ENCODE peak calls at places on chromosomes 13 and 19, in nine cellular contexts. K, C, Q, F, H, Y, G, M and B are unnamed samples.
A peak's percentile ranks its signal among the peaks of the same experiment; 100 is the strongest.

GRCh38 chr19:2616741-2617392 is 85.6 kb downstream of the GNG7 start:
- DNase-seq in H (no peak), C (no peak), K (no peak), Q (peak; percentile 49), Y (no peak), F (no peak), M (no peak), G (peak; percentile 28), B (no peak)

GRCh38 chr19:31110331-31110730 is 238.9 kb downstream of the TSHZ3 start:
- DNase-seq in H (no peak), K (no peak), C (no peak), Q (no peak), G (no peak), F (no peak), Y (peak; percentile 68), M (no peak), B (no peak)

GRCh38 chr13:35140321-35140720 is 198.3 kb downstream of the NBEA start:
- DNase-seq in M (no peak), G (no peak), Q (no peak), Y (peak; percentile 62), K (no peak), F (no peak), H (no peak), C (no peak), B (no peak)

GRCh38 chr19:14550201-14550754 is 20.9 kb downstream of the TECR start:
- DNase-seq in F (no peak), G (no peak), Q (no peak), K (no peak), C (peak; percentile 88), M (no peak), H (no peak), Y (peak; percentile 35), B (peak; percentile 53)

GRCh38 chr13:23344923-23345322 is 88.6 kb downstream of the SACS start:
- DNase-seq in K (no peak), Y (no peak), G (no peak), H (no peak), Q (no peak), F (no peak), M (no peak), C (no peak), B (no peak)

GRCh38 chr19:10395003-10395402 is 8.3 kb downstream of the CDC37 start:
- DNase-seq in H (no peak), G (no peak), M (peak; percentile 5), Y (no peak), C (no peak), Q (no peak), F (no peak), K (no peak), B (peak; percentile 13)

GRCh38 chr19:4081441-4082129 is 14.9 kb upstream of the ZBTB7A start:
- DNase-seq in Q (peak; percentile 74), M (no peak), K (no peak), Y (peak; percentile 37), G (no peak), F (no peak), C (no peak), H (no peak), B (no peak)

GRCh38 chr19:6059396-6059947 is 50.8 kb downstream of the RFX2 start:
- DNase-seq in K (no peak), C (no peak), G (no peak), Q (no peak), F (no peak), M (no peak), H (no peak), Y (no peak), B (no peak)

GRCh38 chr13:112990783-112991182 is 21.8 kb downstream of the MCF2L start:
- DNase-seq in Q (no peak), H (no peak), G (no peak), F (no peak), C (no peak), K (no peak), M (no peak), Y (no peak), B (no peak)

GRCh38 chr19:29845576-29846176 is 33.9 kb downstream of the CCNE1 start:
- DNase-seq in G (no peak), Y (peak; percentile 54), H (no peak), M (no peak), F (no peak), C (peak; percentile 85), K (peak; percentile 62), Q (peak; percentile 57), B (no peak)

GRCh38 chr13:68124437-68125086 is 894.4 kb upstream of the PCDH9 start:
- DNase-seq in M (no peak), F (no peak), K (no peak), H (no peak), Y (no peak), C (no peak), Q (no peak), G (no peak), B (no peak)

GRCh38 chr19:39147480-39147879 is 21.9 kb downstream of the PAK4 start:
- DNase-seq in F (no peak), M (no peak), Y (no peak), H (no peak), Q (no peak), C (no peak), G (no peak), K (no peak), B (no peak)

GRCh38 chr13:52906122-52906903 is 57.9 kb upstream of the PCDH8 start:
- DNase-seq in Q (no peak), G (no peak), K (no peak), F (no peak), M (no peak), H (no peak), C (peak; percentile 74), Y (no peak), B (no peak)

GRCh38 chr19:8877854-8878705 is 45.9 kb downstream of the MBD3L1 start:
- DNase-seq in Q (peak; percentile 1), M (no peak), H (no peak), C (no peak), G (no peak), F (no peak), Y (no peak), K (no peak), B (no peak)

GRCh38 chr19:44745386-44745831 is 3.1 kb upstream of the BCL3 start:
- DNase-seq in G (no peak), C (no peak), Q (no peak), H (no peak), F (no peak), K (no peak), Y (peak; percentile 83), M (no peak), B (no peak)

GRCh38 chr13:44181938-44182337 is 191.7 kb upstream of the SERP2 start:
- DNase-seq in Q (no peak), H (no peak), G (no peak), Y (no peak), M (no peak), K (no peak), F (no peak), C (no peak), B (no peak)

GRCh38 chr19:4870025-4870700 is 2.7 kb upstream of the PLIN3 start:
- DNase-seq in K (peak; percentile 61), F (no peak), Q (peak; percentile 92), H (no peak), M (no peak), G (no peak), C (no peak), Y (peak; percentile 97), B (no peak)

GRCh38 chr13:94987869-94988268 is 275.5 kb upstream of the SOX21 start:
- DNase-seq in Y (peak; percentile 76), H (no peak), M (no peak), C (no peak), F (no peak), Q (no peak), G (no peak), K (no peak), B (no peak)

GRCh38 chr13:33244907-33245287 is 40.7 kb downstream of the STARD13 start:
- DNase-seq in M (no peak), K (no peak), C (no peak), G (no peak), Y (no peak), H (no peak), F (no peak), Q (no peak), B (no peak)

GRCh38 chr19:55178781-55179569 is 1.1 kb downstream of the SYT5 start:
- DNase-seq in F (peak; percentile 98), Q (peak; percentile 89), C (peak; percentile 98), H (peak; percentile 65), Y (peak; percentile 84), G (peak; percentile 96), K (peak; percentile 95), M (peak; percentile 95), B (peak; percentile 98)

GRCh38 chr13:63910406-63910957 is 2494.8 kb upstream of the PCDH20 start:
- DNase-seq in F (no peak), H (no peak), M (no peak), Q (peak; percentile 48), K (no peak), C (no peak), G (no peak), Y (no peak), B (no peak)

GRCh38 chr19:49333426-49334288 is 1.5 kb upstream of the CD37 start:
- DNase-seq in F (peak; percentile 59), C (no peak), H (no peak), Y (peak; percentile 40), Q (peak; percentile 43), G (peak; percentile 74), M (peak; percentile 74), K (peak; percentile 79), B (peak; percentile 65)

GRCh38 chr19:55435020-55435419 is 8.1 kb downstream of the SHISA7 start:
- DNase-seq in M (no peak), G (no peak), C (no peak), F (no peak), Y (no peak), H (no peak), K (no peak), Q (no peak), B (no peak)

GRCh38 chr13:48594080-48594815 is 59.5 kb upstream of the CYSLTR2 start:
- DNase-seq in F (no peak), K (no peak), Q (no peak), G (no peak), C (no peak), H (no peak), M (no peak), Y (no peak), B (no peak)

GRCh38 chr13:37598572-37598971 is at the start of gene POSTN:
- DNase-seq in G (no peak), F (no peak), K (no peak), C (no peak), Y (peak; percentile 49), M (no peak), H (no peak), Q (no peak), B (no peak)

GRCh38 chr19:57465680-57466381 is 8.9 kb upstream of the VN1R1 start:
- DNase-seq in Q (peak; percentile 73), Y (peak; percentile 32), C (no peak), M (peak; percentile 28), F (peak; percentile 3), K (no peak), G (peak; percentile 19), H (no peak), B (peak; percentile 37)

GRCh38 chr13:40228486-40228885 is 438.0 kb downstream of the FOXO1 start:
- DNase-seq in M (no peak), F (no peak), Q (no peak), Y (peak; percentile 45), H (no peak), K (no peak), C (no peak), G (no peak), B (no peak)

GRCh38 chr19:8575467-8575997 is 1.7 kb downstream of the MYO1F start:
- DNase-seq in K (peak; percentile 77), Q (peak; percentile 57), H (no peak), F (peak; percentile 51), G (peak; percentile 73), M (no peak), C (no peak), Y (peak; percentile 56), B (no peak)